ENCODE peak calls at places on chromosomes 6 and 20, in six cellular contexts. L, N, O, I, M and V are unnamed samples.

GRCh38 chr6:15441215-15441868 is 195.5 kb downstream of the JARID2 start:
- DNase-seq in I (peak), M (peak), N (peak), O (no peak), L (no peak), V (no peak)

GRCh38 chr20:25081065-25081729 is 744 bp downstream of the VSX1 start:
- DNase-seq in L (no peak), I (peak), N (peak), M (no peak), O (peak), V (no peak)

GRCh38 chr20:32458837-32459220 is 100.7 kb downstream of the ASXL1 start:
- DNase-seq in O (no peak), M (no peak), L (no peak), N (no peak), I (no peak), V (no peak)

GRCh38 chr6:158828807-158829206 is 9.6 kb upstream of the EZR start:
- DNase-seq in N (no peak), I (no peak), L (no peak), O (no peak), M (no peak), V (no peak)

GRCh38 chr6:168126566-168127383 is 47.8 kb upstream of the FRMD1 start:
- DNase-seq in L (no peak), M (no peak), I (no peak), N (peak), O (peak), V (no peak)

GRCh38 chr6:14953806-14954205 is 292.1 kb upstream of the JARID2 start:
- DNase-seq in I (no peak), M (no peak), O (no peak), L (no peak), N (no peak), V (no peak)

GRCh38 chr6:107769053-107769658 is 55.0 kb downstream of the SCML4 start:
- DNase-seq in I (no peak), N (no peak), M (no peak), O (peak), L (no peak), V (no peak)

GRCh38 chr6:142008016-142008735 is 124.5 kb upstream of the GJE1 start:
- DNase-seq in M (no peak), I (no peak), L (no peak), O (no peak), N (no peak), V (no peak)

GRCh38 chr6:36131517-36132220 is 1.4 kb downstream of the MAPK13 start:
- DNase-seq in I (peak), N (no peak), L (no peak), O (no peak), M (no peak), V (no peak)

GRCh38 chr6:81792826-81793225 is 40.3 kb upstream of the TENT5A start:
- DNase-seq in O (no peak), N (no peak), I (no peak), L (no peak), M (no peak), V (no peak)

GRCh38 chr6:95866732-95867131 is 149.0 kb upstream of the FUT9 start:
- DNase-seq in M (no peak), O (no peak), I (peak), N (peak), L (no peak), V (no peak)